ENCODE peak calls at places on chromosomes 11 and 22, in nine cellular contexts. I is GM20000, E is GM13976, O is AG10803, F is nephron progenitor cell, J is body of pancreas, U is osteocyte, B is RWPE1, L is adrenal gland. N is an unnamed sample.

GRCh38 chr11:65124480-65125196 is 2.5 kb downstream of the MRPL49 start:
- DNase-seq in I (no peak), E (no peak), O (no peak), F (no peak), J (no peak), U (no peak), B (no peak), L (peak; percentile 8), N (no peak)

GRCh38 chr11:95338430-95338991 is 107.5 kb upstream of the SESN3 start:
- DNase-seq in I (no peak), E (no peak), O (peak; percentile 48), F (no peak), J (peak; percentile 37), U (peak; percentile 88), B (no peak), L (peak; percentile 88), N (no peak)

GRCh38 chr11:7968686-7969085 is 3.4 kb upstream of the NLRP10 start:
- DNase-seq in I (no peak), E (no peak), O (peak; percentile 57), F (no peak), J (no peak), U (no peak), B (no peak), L (no peak), N (no peak)

GRCh38 chr22:45754822-45755221 is 83.2 kb downstream of the ATXN10 start:
- DNase-seq in I (no peak), E (no peak), O (peak; percentile 27), F (no peak), J (no peak), U (no peak), B (no peak), L (no peak), N (no peak)

GRCh38 chr11:72584293-72584921 is 89.8 kb downstream of the PDE2A start:
- DNase-seq in I (peak; percentile 64), E (no peak), O (peak; percentile 4), F (peak; percentile 73), J (peak; percentile 32), U (no peak), B (no peak), L (peak; percentile 50), N (no peak)

GRCh38 chr11:95917188-95918036 is 6.5 kb downstream of the MTMR2 start:
- DNase-seq in I (no peak), E (no peak), O (no peak), F (no peak), J (no peak), U (no peak), B (peak; percentile 41), L (no peak), N (no peak)

GRCh38 chr11:115724709-115725108 is 220.5 kb upstream of the CADM1 start:
- DNase-seq in I (no peak), E (no peak), O (peak; percentile 19), F (no peak), J (no peak), U (no peak), B (no peak), L (no peak), N (no peak)

GRCh38 chr22:44543781-44544181 is 45.7 kb upstream of the RTL6 start:
- DNase-seq in I (no peak), E (no peak), O (peak; percentile 17), F (peak; percentile 31), J (no peak), U (no peak), B (no peak), L (no peak), N (no peak)

GRCh38 chr11:13105237-13105844 is 96.2 kb downstream of the RASSF10 start:
- DNase-seq in I (no peak), E (no peak), O (no peak), F (no peak), J (peak; percentile 37), U (no peak), B (no peak), L (no peak), N (no peak)

GRCh38 chr11:554824-555499 is 5.6 kb downstream of the LMNTD2 start:
- DNase-seq in I (peak; percentile 94), E (peak; percentile 92), O (no peak), F (peak; percentile 81), J (peak; percentile 83), U (no peak), B (no peak), L (peak; percentile 52), N (no peak)

GRCh38 chr11:17810736-17811135 is 76.2 kb downstream of the KCNC1 start:
- DNase-seq in I (no peak), E (no peak), O (peak; percentile 33), F (peak; percentile 15), J (no peak), U (no peak), B (peak; percentile 18), L (peak; percentile 22), N (no peak)

GRCh38 chr11:117279711-117280376 is 11.3 kb upstream of the BACE1-AS start:
- DNase-seq in I (no peak), E (no peak), O (no peak), F (no peak), J (no peak), U (no peak), B (no peak), L (no peak), N (no peak)

GRCh38 chr22:44590291-44590690 is 92.3 kb upstream of the RTL6 start:
- DNase-seq in I (no peak), E (no peak), O (no peak), F (no peak), J (no peak), U (no peak), B (no peak), L (no peak), N (no peak)

GRCh38 chr11:117993988-117994741 is 8.0 kb downstream of the IL10RA start:
- DNase-seq in I (no peak), E (no peak), O (no peak), F (no peak), J (no peak), U (no peak), B (no peak), L (peak; percentile 36), N (no peak)

GRCh38 chr22:25383892-25384291 is 164.5 kb downstream of the CRYBB2 start:
- DNase-seq in I (no peak), E (no peak), O (no peak), F (peak; percentile 37), J (no peak), U (no peak), B (no peak), L (no peak), N (no peak)

GRCh38 chr22:41030891-41031290 is 61.5 kb upstream of the EP300 start:
- DNase-seq in I (no peak), E (no peak), O (peak; percentile 56), F (no peak), J (no peak), U (no peak), B (no peak), L (no peak), N (no peak)

GRCh38 chr11:73980001-73980960 is 2.4 kb downstream of the UCP2 start:
- DNase-seq in I (peak; percentile 88), E (peak; percentile 87), O (peak; percentile 20), F (no peak), J (peak; percentile 58), U (no peak), B (peak; percentile 26), L (no peak), N (peak; percentile 31)

GRCh38 chr11:121105063-121105480 is 4.0 kb downstream of the TECTA start:
- DNase-seq in I (no peak), E (no peak), O (peak; percentile 9), F (no peak), J (peak; percentile 27), U (no peak), B (no peak), L (peak; percentile 20), N (no peak)

GRCh38 chr22:49369726-49370717 is 457.7 kb downstream of the BRD1 start:
- DNase-seq in I (no peak), E (no peak), O (no peak), F (no peak), J (no peak), U (peak; percentile 76), B (no peak), L (no peak), N (no peak)

GRCh38 chr11:78187366-78188011 is 937 bp downstream of the KCTD21 start:
- DNase-seq in I (peak; percentile 76), E (peak; percentile 83), O (no peak), F (no peak), J (no peak), U (no peak), B (peak; percentile 54), L (peak; percentile 52), N (no peak)

GRCh38 chr22:39243443-39244072 is 1.2 kb downstream of the PDGFB start:
- DNase-seq in I (peak; percentile 76), E (no peak), O (no peak), F (peak; percentile 46), J (peak; percentile 66), U (no peak), B (peak; percentile 33), L (no peak), N (no peak)
- TF ChIP-seq CTCF in I (no peak), E (no peak), O (no peak), F (no peak), J (no peak), U (no peak), B (no peak), L (no peak), N (no peak)

GRCh38 chr11:48210052-48210451 is 6.6 kb upstream of the OR4B1 start:
- DNase-seq in I (no peak), E (no peak), O (peak; percentile 20), F (no peak), J (no peak), U (no peak), B (no peak), L (no peak), N (no peak)
- TF ChIP-seq CTCF in I (no peak), E (no peak), O (peak; percentile 25), F (no peak), J (no peak), U (no peak), B (no peak), L (no peak), N (peak; percentile 23)

GRCh38 chr22:37752189-37753061 is 55.3 kb upstream of the GCAT start:
- DNase-seq in I (no peak), E (no peak), O (peak; percentile 97), F (no peak), J (peak; percentile 92), U (peak; percentile 97), B (peak; percentile 82), L (peak; percentile 94), N (peak; percentile 63)
- TF ChIP-seq CTCF in I (no peak), E (no peak), O (peak; percentile 38), F (no peak), J (no peak), U (peak; percentile 24), B (no peak), L (peak; percentile 48), N (peak; percentile 18)

DNA sequence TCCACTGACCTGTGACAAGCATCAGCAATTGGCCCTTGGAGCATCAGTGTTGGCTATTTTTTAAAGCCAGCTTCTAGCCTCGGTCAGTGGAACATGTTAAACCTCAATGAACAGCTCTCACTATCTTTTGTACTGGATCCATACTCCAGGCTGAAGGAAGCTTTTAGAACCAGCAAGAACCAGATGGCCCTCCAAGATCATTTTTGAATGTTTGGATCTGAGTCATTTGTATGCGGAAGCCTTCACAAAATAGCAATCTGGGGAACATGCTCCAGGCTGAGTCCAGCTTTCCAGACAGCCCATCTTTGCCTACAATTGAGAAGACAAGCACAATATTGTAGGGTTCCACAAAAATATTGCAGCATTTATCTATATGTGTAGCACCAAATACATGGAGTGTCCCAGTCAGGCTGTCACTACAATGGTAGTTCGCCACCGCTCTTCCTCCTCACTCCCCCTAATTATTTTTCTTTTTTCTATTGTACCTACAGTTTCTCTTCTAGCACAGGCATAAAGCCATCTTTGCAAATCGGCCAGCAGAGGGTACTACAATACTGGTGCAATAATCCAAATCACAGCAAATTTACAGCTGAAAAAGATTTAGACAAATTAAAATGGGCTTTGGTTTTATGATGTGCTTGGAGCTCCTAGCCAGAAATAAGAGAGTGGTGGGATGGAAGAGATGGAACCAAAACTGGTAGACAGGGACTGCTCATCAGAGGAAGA is 177.4 kb upstream of the BLID start:
- DNase-seq in I (no peak), E (no peak), O (peak; percentile 55), F (no peak), J (no peak), U (no peak), B (no peak), L (peak; percentile 24), N (no peak)
- TF ChIP-seq CTCF in I (no peak), E (no peak), O (peak; percentile 53), F (no peak), J (no peak), U (no peak), B (no peak), L (peak; percentile 58), N (no peak)